ENCODE peak calls at places on chromosome 19, in five cellular contexts. A is OCI-M1, S is occipital lobe, B is HS-27A, E is GOT3. H is an unnamed sample.

GRCh38 chr19:18999016-18999758 is 34.1 kb downstream of the SUGP2 start:
- DNase-seq in A (no peak), S (peak), B (no peak), E (no peak), H (no peak)

GRCh38 chr19:34365463-34366401 is 736 bp downstream of the GPI start:
- DNase-seq in A (peak), S (peak), B (no peak), E (no peak), H (peak)

GRCh38 chr19:48004236-48004635 is 9.8 kb downstream of the ELSPBP1 start:
- DNase-seq in A (no peak), S (no peak), B (no peak), E (no peak), H (no peak)

GRCh38 chr19:55086730-55087541 is 11.3 kb downstream of the EPS8L1 start:
- DNase-seq in A (no peak), S (peak), B (no peak), E (peak), H (peak)

GRCh38 chr19:55131421-55131820 is 14.0 kb upstream of the PPP1R12C start:
- DNase-seq in A (no peak), S (no peak), B (no peak), E (no peak), H (no peak)

GRCh38 chr19:17538684-17539287 is 16.7 kb upstream of the COLGALT1 start:
- DNase-seq in A (no peak), S (no peak), B (no peak), E (no peak), H (no peak)

GRCh38 chr19:33634361-33635091 is 12.8 kb downstream of the CHST8 start:
- DNase-seq in A (no peak), S (no peak), B (no peak), E (no peak), H (no peak)

GRCh38 chr19:10699650-10700335 is 1.4 kb upstream of the QTRT1 start:
- DNase-seq in A (peak), S (no peak), B (no peak), E (no peak), H (peak)

GRCh38 chr19:34432797-34433196 is 4.6 kb downstream of the UBA2 start:
- DNase-seq in A (no peak), S (no peak), B (no peak), E (no peak), H (no peak)

GRCh38 chr19:6556480-6556879 is 25.7 kb downstream of the TNFSF9 start:
- DNase-seq in A (no peak), S (no peak), B (no peak), E (no peak), H (no peak)

GRCh38 chr19:33443638-33444195 is 70.2 kb downstream of the CEBPG start:
- DNase-seq in A (no peak), S (no peak), B (no peak), E (no peak), H (no peak)

GRCh38 chr19:35266149-35266903 is 2.4 kb upstream of the USF2 start:
- DNase-seq in A (no peak), S (no peak), B (no peak), E (no peak), H (no peak)

GRCh38 chr19:8069116-8069973 is 16.8 kb downstream of the CCL25 start:
- DNase-seq in A (peak), S (no peak), B (no peak), E (no peak), H (no peak)

GRCh38 chr19:6238643-6239281 is 41.0 kb downstream of the MLLT1 start:
- DNase-seq in A (no peak), S (no peak), B (no peak), E (no peak), H (peak)

GRCh38 chr19:4144666-4145261 is 8.7 kb upstream of the CREB3L3 start:
- DNase-seq in A (peak), S (no peak), B (no peak), E (no peak), H (peak)

GRCh38 chr19:13002389-13002898 is 7.2 kb downstream of the NFIX start:
- DNase-seq in A (no peak), S (peak), B (no peak), E (no peak), H (no peak)

GRCh38 chr19:23116802-23117571 is at the start of gene ZNF730:
- DNase-seq in A (peak), S (peak), B (peak), E (no peak), H (peak)

GRCh38 chr19:1481224-1481892 is 2.3 kb upstream of the C19orf25 start:
- DNase-seq in A (no peak), S (no peak), B (no peak), E (no peak), H (no peak)

GRCh38 chr19:45769054-45769782 is at the start of gene SIX5:
- DNase-seq in A (peak), S (peak), B (peak), E (peak), H (peak)

GRCh38 chr19:16919496-16919895 is 30.7 kb downstream of the F2RL3 start:
- DNase-seq in A (no peak), S (no peak), B (no peak), E (no peak), H (no peak)

GRCh38 chr19:21947775-21948174 is 63.0 kb downstream of the ZNF208 start:
- DNase-seq in A (peak), S (no peak), B (no peak), E (no peak), H (no peak)

GRCh38 chr19:50814883-50815282 is 8.7 kb downstream of the KLK1 start:
- DNase-seq in A (no peak), S (no peak), B (no peak), E (no peak), H (no peak)

GRCh38 chr19:2042485-2043268 is 8.4 kb downstream of the MKNK2 start:
- DNase-seq in A (no peak), S (no peak), B (no peak), E (no peak), H (no peak)

GRCh38 chr19:2462635-2463421 is 6.1 kb upstream of the LMNB2 start:
- DNase-seq in A (no peak), S (peak), B (no peak), E (peak), H (peak)

GRCh38 chr19:6091771-6092291 is 18.5 kb downstream of the RFX2 start:
- DNase-seq in A (no peak), S (no peak), B (no peak), E (no peak), H (peak)

GRCh38 chr19:37845932-37846331 is 60.5 kb downstream of the WDR87 start:
- DNase-seq in A (no peak), S (no peak), B (no peak), E (no peak), H (no peak)

GRCh38 chr19:33508941-33509614 is 12.5 kb downstream of the PEPD start:
- DNase-seq in A (no peak), S (no peak), B (no peak), E (no peak), H (no peak)

GRCh38 chr19:38003427-38004099 is 96.6 kb downstream of the SIPA1L3 start:
- DNase-seq in A (peak), S (peak), B (peak), E (peak), H (peak)

GRCh38 chr19:1055028-1055425 is 11.9 kb upstream of the ARHGAP45 start:
- DNase-seq in A (no peak), S (no peak), B (no peak), E (no peak), H (no peak)

GRCh38 chr19:38852231-38853044 is 2.7 kb upstream of the HNRNPL start:
- DNase-seq in A (peak), S (peak), B (peak), E (peak), H (peak)

GRCh38 chr19:41328818-41329220 is 18.8 kb downstream of the CCDC97 start:
- DNase-seq in A (peak), S (no peak), B (no peak), E (no peak), H (no peak)

GRCh38 chr19:20558011-20558410 is 7.6 kb downstream of the ZNF737 start:
- DNase-seq in A (peak), S (no peak), B (no peak), E (no peak), H (no peak)

GRCh38 chr19:35868172-35868822 is at the start of gene APLP1:
- DNase-seq in A (peak), S (peak), B (peak), E (no peak), H (peak)

GRCh38 chr19:2289714-2290435 is 7.9 kb upstream of the PEAK3 start:
- DNase-seq in A (peak), S (no peak), B (no peak), E (no peak), H (no peak)

GRCh38 chr19:42120276-42121010 is 11.8 kb downstream of the POU2F2 start:
- DNase-seq in A (no peak), S (no peak), B (no peak), E (no peak), H (no peak)

GRCh38 chr19:16323532-16323931 is 1.1 kb upstream of the KLF2 start:
- DNase-seq in A (no peak), S (no peak), B (no peak), E (no peak), H (no peak)